ENCODE peak calls at places on chromosomes 5 and 9, in ten cellular contexts. One of them, this sample, is unnamed.

GRCh38 chr5:33415811-33416354 is 24.9 kb upstream of the TARS1 start:
- DNase-seq in PC-3: no peak
- DNase-seq in activated T-cell treated with anti-CD3 and anti-CD28 coated beads for 48 hours: no peak
- DNase-seq in hypothalamus: no peak
- DNase-seq in T-helper 2 cell: no peak
- DNase-seq in activated CD4-positive, CD25-positive, alpha-beta regulatory T cell treated with anti-CD3 and anti-CD28 coated beads, Interleukin-2, amount 50 U/mL, for 16 hours: no peak
- DNase-seq in psoas muscle: no peak
- DNase-seq in body of pancreas: no peak
- DNase-seq in activated CD8-positive, alpha-beta T cell treated with anti-CD3 and anti-CD28 coated beads for 36 hours: no peak
- DNase-seq in GM12892: no peak
- DNase-seq in this sample: no peak

GRCh38 chr9:93904649-93905472 is 50.3 kb downstream of the BARX1 start:
- DNase-seq in PC-3: no peak
- DNase-seq in activated T-cell treated with anti-CD3 and anti-CD28 coated beads for 48 hours: no peak
- DNase-seq in hypothalamus: no peak
- DNase-seq in T-helper 2 cell: no peak
- DNase-seq in activated CD4-positive, CD25-positive, alpha-beta regulatory T cell treated with anti-CD3 and anti-CD28 coated beads, Interleukin-2, amount 50 U/mL, for 16 hours: no peak
- DNase-seq in psoas muscle: no peak
- DNase-seq in body of pancreas: no peak
- DNase-seq in activated CD8-positive, alpha-beta T cell treated with anti-CD3 and anti-CD28 coated beads for 36 hours: no peak
- DNase-seq in GM12892: no peak
- DNase-seq in this sample: no peak

GRCh38 chr5:107878676-107879075 is 207.9 kb upstream of the EFNA5 start:
- DNase-seq in PC-3: no peak
- DNase-seq in activated T-cell treated with anti-CD3 and anti-CD28 coated beads for 48 hours: no peak
- DNase-seq in hypothalamus: no peak
- DNase-seq in T-helper 2 cell: no peak
- DNase-seq in activated CD4-positive, CD25-positive, alpha-beta regulatory T cell treated with anti-CD3 and anti-CD28 coated beads, Interleukin-2, amount 50 U/mL, for 16 hours: no peak
- DNase-seq in psoas muscle: no peak
- DNase-seq in body of pancreas: no peak
- DNase-seq in activated CD8-positive, alpha-beta T cell treated with anti-CD3 and anti-CD28 coated beads for 36 hours: no peak
- DNase-seq in GM12892: no peak
- DNase-seq in this sample: no peak

GRCh38 chr5:93782978-93783377 is 41.6 kb upstream of the POU5F2 start:
- DNase-seq in PC-3: peak
- DNase-seq in activated T-cell treated with anti-CD3 and anti-CD28 coated beads for 48 hours: no peak
- DNase-seq in hypothalamus: no peak
- DNase-seq in T-helper 2 cell: no peak
- DNase-seq in activated CD4-positive, CD25-positive, alpha-beta regulatory T cell treated with anti-CD3 and anti-CD28 coated beads, Interleukin-2, amount 50 U/mL, for 16 hours: no peak
- DNase-seq in psoas muscle: no peak
- DNase-seq in body of pancreas: no peak
- DNase-seq in activated CD8-positive, alpha-beta T cell treated with anti-CD3 and anti-CD28 coated beads for 36 hours: no peak
- DNase-seq in GM12892: no peak
- DNase-seq in this sample: no peak

GRCh38 chr5:167797933-167798332 is 493.5 kb upstream of the WWC1 start:
- DNase-seq in PC-3: no peak
- DNase-seq in activated T-cell treated with anti-CD3 and anti-CD28 coated beads for 48 hours: no peak
- DNase-seq in hypothalamus: no peak
- DNase-seq in T-helper 2 cell: no peak
- DNase-seq in activated CD4-positive, CD25-positive, alpha-beta regulatory T cell treated with anti-CD3 and anti-CD28 coated beads, Interleukin-2, amount 50 U/mL, for 16 hours: no peak
- DNase-seq in psoas muscle: no peak
- DNase-seq in body of pancreas: no peak
- DNase-seq in activated CD8-positive, alpha-beta T cell treated with anti-CD3 and anti-CD28 coated beads for 36 hours: no peak
- DNase-seq in GM12892: no peak
- DNase-seq in this sample: no peak

GRCh38 chr9:85453850-85454249 is 287.9 kb downstream of the AGTPBP1 start:
- DNase-seq in PC-3: no peak
- DNase-seq in activated T-cell treated with anti-CD3 and anti-CD28 coated beads for 48 hours: no peak
- DNase-seq in hypothalamus: no peak
- DNase-seq in T-helper 2 cell: no peak
- DNase-seq in activated CD4-positive, CD25-positive, alpha-beta regulatory T cell treated with anti-CD3 and anti-CD28 coated beads, Interleukin-2, amount 50 U/mL, for 16 hours: no peak
- DNase-seq in psoas muscle: no peak
- DNase-seq in body of pancreas: no peak
- DNase-seq in activated CD8-positive, alpha-beta T cell treated with anti-CD3 and anti-CD28 coated beads for 36 hours: no peak
- DNase-seq in GM12892: no peak
- DNase-seq in this sample: no peak

GRCh38 chr5:12805165-12805698 is 901.0 kb upstream of the CTNND2 start:
- DNase-seq in PC-3: no peak
- DNase-seq in activated T-cell treated with anti-CD3 and anti-CD28 coated beads for 48 hours: no peak
- DNase-seq in hypothalamus: no peak
- DNase-seq in T-helper 2 cell: no peak
- DNase-seq in activated CD4-positive, CD25-positive, alpha-beta regulatory T cell treated with anti-CD3 and anti-CD28 coated beads, Interleukin-2, amount 50 U/mL, for 16 hours: no peak
- DNase-seq in psoas muscle: no peak
- DNase-seq in body of pancreas: no peak
- DNase-seq in activated CD8-positive, alpha-beta T cell treated with anti-CD3 and anti-CD28 coated beads for 36 hours: no peak
- DNase-seq in GM12892: no peak
- DNase-seq in this sample: no peak

GRCh38 chr9:120792898-120793765 is at the start of gene FBXW2:
- DNase-seq in PC-3: peak
- DNase-seq in activated T-cell treated with anti-CD3 and anti-CD28 coated beads for 48 hours: peak
- DNase-seq in hypothalamus: peak
- DNase-seq in T-helper 2 cell: peak
- DNase-seq in activated CD4-positive, CD25-positive, alpha-beta regulatory T cell treated with anti-CD3 and anti-CD28 coated beads, Interleukin-2, amount 50 U/mL, for 16 hours: peak
- DNase-seq in psoas muscle: peak
- DNase-seq in body of pancreas: peak
- DNase-seq in activated CD8-positive, alpha-beta T cell treated with anti-CD3 and anti-CD28 coated beads for 36 hours: peak
- DNase-seq in GM12892: peak
- DNase-seq in this sample: peak

GRCh38 chr9:129384138-129384886 is 206.3 kb upstream of the IER5L start:
- DNase-seq in PC-3: no peak
- DNase-seq in activated T-cell treated with anti-CD3 and anti-CD28 coated beads for 48 hours: no peak
- DNase-seq in hypothalamus: no peak
- DNase-seq in T-helper 2 cell: no peak
- DNase-seq in activated CD4-positive, CD25-positive, alpha-beta regulatory T cell treated with anti-CD3 and anti-CD28 coated beads, Interleukin-2, amount 50 U/mL, for 16 hours: no peak
- DNase-seq in psoas muscle: no peak
- DNase-seq in body of pancreas: no peak
- DNase-seq in activated CD8-positive, alpha-beta T cell treated with anti-CD3 and anti-CD28 coated beads for 36 hours: peak
- DNase-seq in GM12892: no peak
- DNase-seq in this sample: no peak